ENCODE peak calls at places on chromosomes 12 and 14, in nine cellular contexts. One of them, this sample, is unnamed.
A peak's percentile ranks its signal among the peaks of the same experiment; 100 is the strongest.

GRCh38 chr12:49030119-49030518 is 11.5 kb upstream of the PRKAG1 start:
- DNase-seq in stimulated activated CD8-positive, alpha-beta memory T cell treated with anti-CD3 and anti-CD28 coated beads, Interleukin-15, amount 100 ng/mL, for 1 hour: no peak
- DNase-seq in endothelial cell: no peak
- DNase-seq in NCI-H2029 treated with DMSO at 0.1 percent for 48 hours: no peak
- DNase-seq in thoracic aorta: no peak
- DNase-seq in heart left ventricle: no peak
- DNase-seq in ACHN: no peak
- DNase-seq in D341Med: no peak
- DNase-seq in stimulated activated naive CD8-positive, alpha-beta T cell treated with anti-CD3 and anti-CD28 coated beads, Interleukin-15, amount 100 ng/mL, for 72 hours: no peak
- DNase-seq in this sample: no peak

GRCh38 chr14:71165121-71165574 is 257.9 kb downstream of the PCNX1 start:
- DNase-seq in stimulated activated CD8-positive, alpha-beta memory T cell treated with anti-CD3 and anti-CD28 coated beads, Interleukin-15, amount 100 ng/mL, for 1 hour: no peak
- DNase-seq in endothelial cell: no peak
- DNase-seq in NCI-H2029 treated with DMSO at 0.1 percent for 48 hours: no peak
- DNase-seq in thoracic aorta: no peak
- DNase-seq in heart left ventricle: no peak
- DNase-seq in ACHN: no peak
- DNase-seq in D341Med: no peak
- DNase-seq in stimulated activated naive CD8-positive, alpha-beta T cell treated with anti-CD3 and anti-CD28 coated beads, Interleukin-15, amount 100 ng/mL, for 72 hours: no peak
- DNase-seq in this sample: no peak

GRCh38 chr12:114381177-114381576 is 24.8 kb downstream of the TBX5 start:
- DNase-seq in stimulated activated CD8-positive, alpha-beta memory T cell treated with anti-CD3 and anti-CD28 coated beads, Interleukin-15, amount 100 ng/mL, for 1 hour: no peak
- DNase-seq in endothelial cell: no peak
- DNase-seq in NCI-H2029 treated with DMSO at 0.1 percent for 48 hours: no peak
- DNase-seq in thoracic aorta: no peak
- DNase-seq in heart left ventricle: peak; percentile 55
- DNase-seq in ACHN: no peak
- DNase-seq in D341Med: no peak
- DNase-seq in stimulated activated naive CD8-positive, alpha-beta T cell treated with anti-CD3 and anti-CD28 coated beads, Interleukin-15, amount 100 ng/mL, for 72 hours: no peak
- DNase-seq in this sample: no peak

GRCh38 chr14:71096947-71097346 is 189.7 kb downstream of the PCNX1 start:
- DNase-seq in stimulated activated CD8-positive, alpha-beta memory T cell treated with anti-CD3 and anti-CD28 coated beads, Interleukin-15, amount 100 ng/mL, for 1 hour: no peak
- DNase-seq in endothelial cell: no peak
- DNase-seq in NCI-H2029 treated with DMSO at 0.1 percent for 48 hours: no peak
- DNase-seq in thoracic aorta: no peak
- DNase-seq in heart left ventricle: no peak
- DNase-seq in ACHN: no peak
- DNase-seq in D341Med: no peak
- DNase-seq in stimulated activated naive CD8-positive, alpha-beta T cell treated with anti-CD3 and anti-CD28 coated beads, Interleukin-15, amount 100 ng/mL, for 72 hours: no peak
- DNase-seq in this sample: no peak

GRCh38 chr14:55073856-55074255 is 22.4 kb downstream of the MAPK1IP1L start:
- DNase-seq in stimulated activated CD8-positive, alpha-beta memory T cell treated with anti-CD3 and anti-CD28 coated beads, Interleukin-15, amount 100 ng/mL, for 1 hour: no peak
- DNase-seq in endothelial cell: no peak
- DNase-seq in NCI-H2029 treated with DMSO at 0.1 percent for 48 hours: no peak
- DNase-seq in thoracic aorta: no peak
- DNase-seq in heart left ventricle: no peak
- DNase-seq in ACHN: no peak
- DNase-seq in D341Med: no peak
- DNase-seq in stimulated activated naive CD8-positive, alpha-beta T cell treated with anti-CD3 and anti-CD28 coated beads, Interleukin-15, amount 100 ng/mL, for 72 hours: no peak
- DNase-seq in this sample: no peak

GRCh38 chr14:55440385-55440784 is at the start of gene TBPL2:
- DNase-seq in stimulated activated CD8-positive, alpha-beta memory T cell treated with anti-CD3 and anti-CD28 coated beads, Interleukin-15, amount 100 ng/mL, for 1 hour: no peak
- DNase-seq in endothelial cell: no peak
- DNase-seq in NCI-H2029 treated with DMSO at 0.1 percent for 48 hours: no peak
- DNase-seq in thoracic aorta: no peak
- DNase-seq in heart left ventricle: no peak
- DNase-seq in ACHN: no peak
- DNase-seq in D341Med: no peak
- DNase-seq in stimulated activated naive CD8-positive, alpha-beta T cell treated with anti-CD3 and anti-CD28 coated beads, Interleukin-15, amount 100 ng/mL, for 72 hours: no peak
- DNase-seq in this sample: no peak

GRCh38 chr14:92676031-92676430 is 72.4 kb downstream of the LGMN start:
- DNase-seq in stimulated activated CD8-positive, alpha-beta memory T cell treated with anti-CD3 and anti-CD28 coated beads, Interleukin-15, amount 100 ng/mL, for 1 hour: no peak
- DNase-seq in endothelial cell: no peak
- DNase-seq in NCI-H2029 treated with DMSO at 0.1 percent for 48 hours: no peak
- DNase-seq in thoracic aorta: no peak
- DNase-seq in heart left ventricle: no peak
- DNase-seq in ACHN: no peak
- DNase-seq in D341Med: no peak
- DNase-seq in stimulated activated naive CD8-positive, alpha-beta T cell treated with anti-CD3 and anti-CD28 coated beads, Interleukin-15, amount 100 ng/mL, for 72 hours: no peak
- DNase-seq in this sample: no peak

GRCh38 chr14:56359245-56359644 is 220.4 kb upstream of the TMEM260 start:
- DNase-seq in stimulated activated CD8-positive, alpha-beta memory T cell treated with anti-CD3 and anti-CD28 coated beads, Interleukin-15, amount 100 ng/mL, for 1 hour: no peak
- DNase-seq in endothelial cell: no peak
- DNase-seq in NCI-H2029 treated with DMSO at 0.1 percent for 48 hours: no peak
- DNase-seq in thoracic aorta: no peak
- DNase-seq in heart left ventricle: no peak
- DNase-seq in ACHN: no peak
- DNase-seq in D341Med: no peak
- DNase-seq in stimulated activated naive CD8-positive, alpha-beta T cell treated with anti-CD3 and anti-CD28 coated beads, Interleukin-15, amount 100 ng/mL, for 72 hours: peak; percentile 17
- DNase-seq in this sample: no peak

GRCh38 chr14:104979758-104980591 is 1.8 kb upstream of the AHNAK2 start:
- DNase-seq in stimulated activated CD8-positive, alpha-beta memory T cell treated with anti-CD3 and anti-CD28 coated beads, Interleukin-15, amount 100 ng/mL, for 1 hour: no peak
- DNase-seq in endothelial cell: no peak
- DNase-seq in NCI-H2029 treated with DMSO at 0.1 percent for 48 hours: no peak
- DNase-seq in thoracic aorta: no peak
- DNase-seq in heart left ventricle: peak; percentile 88
- DNase-seq in ACHN: peak; percentile 69
- DNase-seq in D341Med: no peak
- DNase-seq in stimulated activated naive CD8-positive, alpha-beta T cell treated with anti-CD3 and anti-CD28 coated beads, Interleukin-15, amount 100 ng/mL, for 72 hours: no peak
- DNase-seq in this sample: no peak

GRCh38 chr12:68873316-68873715 is 59.7 kb downstream of the CPM start:
- DNase-seq in stimulated activated CD8-positive, alpha-beta memory T cell treated with anti-CD3 and anti-CD28 coated beads, Interleukin-15, amount 100 ng/mL, for 1 hour: no peak
- DNase-seq in endothelial cell: no peak
- DNase-seq in NCI-H2029 treated with DMSO at 0.1 percent for 48 hours: no peak
- DNase-seq in thoracic aorta: no peak
- DNase-seq in heart left ventricle: no peak
- DNase-seq in ACHN: no peak
- DNase-seq in D341Med: no peak
- DNase-seq in stimulated activated naive CD8-positive, alpha-beta T cell treated with anti-CD3 and anti-CD28 coated beads, Interleukin-15, amount 100 ng/mL, for 72 hours: no peak
- DNase-seq in this sample: no peak

GRCh38 chr12:43856932-43857331 is 21.1 kb downstream of the TMEM117 start:
- DNase-seq in stimulated activated CD8-positive, alpha-beta memory T cell treated with anti-CD3 and anti-CD28 coated beads, Interleukin-15, amount 100 ng/mL, for 1 hour: no peak
- DNase-seq in endothelial cell: no peak
- DNase-seq in NCI-H2029 treated with DMSO at 0.1 percent for 48 hours: no peak
- DNase-seq in thoracic aorta: no peak
- DNase-seq in heart left ventricle: no peak
- DNase-seq in ACHN: no peak
- DNase-seq in D341Med: no peak
- DNase-seq in stimulated activated naive CD8-positive, alpha-beta T cell treated with anti-CD3 and anti-CD28 coated beads, Interleukin-15, amount 100 ng/mL, for 72 hours: no peak
- DNase-seq in this sample: no peak

GRCh38 chr12:28996688-28997087 is 152.4 kb upstream of the FAR2 start:
- DNase-seq in stimulated activated CD8-positive, alpha-beta memory T cell treated with anti-CD3 and anti-CD28 coated beads, Interleukin-15, amount 100 ng/mL, for 1 hour: no peak
- DNase-seq in endothelial cell: no peak
- DNase-seq in NCI-H2029 treated with DMSO at 0.1 percent for 48 hours: no peak
- DNase-seq in thoracic aorta: no peak
- DNase-seq in heart left ventricle: no peak
- DNase-seq in ACHN: no peak
- DNase-seq in D341Med: no peak
- DNase-seq in stimulated activated naive CD8-positive, alpha-beta T cell treated with anti-CD3 and anti-CD28 coated beads, Interleukin-15, amount 100 ng/mL, for 72 hours: no peak
- DNase-seq in this sample: no peak

GRCh38 chr12:26369588-26369987 is 174.2 kb downstream of the SSPN start:
- DNase-seq in stimulated activated CD8-positive, alpha-beta memory T cell treated with anti-CD3 and anti-CD28 coated beads, Interleukin-15, amount 100 ng/mL, for 1 hour: no peak
- DNase-seq in endothelial cell: no peak
- DNase-seq in NCI-H2029 treated with DMSO at 0.1 percent for 48 hours: no peak
- DNase-seq in thoracic aorta: no peak
- DNase-seq in heart left ventricle: peak; percentile 40
- DNase-seq in ACHN: peak; percentile 85
- DNase-seq in D341Med: no peak
- DNase-seq in stimulated activated naive CD8-positive, alpha-beta T cell treated with anti-CD3 and anti-CD28 coated beads, Interleukin-15, amount 100 ng/mL, for 72 hours: no peak
- DNase-seq in this sample: no peak

GRCh38 chr12:131749618-131750315 is 38.9 kb downstream of the SFSWAP start:
- DNase-seq in stimulated activated CD8-positive, alpha-beta memory T cell treated with anti-CD3 and anti-CD28 coated beads, Interleukin-15, amount 100 ng/mL, for 1 hour: no peak
- DNase-seq in endothelial cell: no peak
- DNase-seq in NCI-H2029 treated with DMSO at 0.1 percent for 48 hours: no peak
- DNase-seq in thoracic aorta: no peak
- DNase-seq in heart left ventricle: no peak
- DNase-seq in ACHN: no peak
- DNase-seq in D341Med: no peak
- DNase-seq in stimulated activated naive CD8-positive, alpha-beta T cell treated with anti-CD3 and anti-CD28 coated beads, Interleukin-15, amount 100 ng/mL, for 72 hours: no peak
- DNase-seq in this sample: no peak

GRCh38 chr12:6068226-6068625 is 56.2 kb downstream of the VWF start:
- DNase-seq in stimulated activated CD8-positive, alpha-beta memory T cell treated with anti-CD3 and anti-CD28 coated beads, Interleukin-15, amount 100 ng/mL, for 1 hour: no peak
- DNase-seq in endothelial cell: no peak
- DNase-seq in NCI-H2029 treated with DMSO at 0.1 percent for 48 hours: no peak
- DNase-seq in thoracic aorta: no peak
- DNase-seq in heart left ventricle: no peak
- DNase-seq in ACHN: no peak
- DNase-seq in D341Med: no peak
- DNase-seq in stimulated activated naive CD8-positive, alpha-beta T cell treated with anti-CD3 and anti-CD28 coated beads, Interleukin-15, amount 100 ng/mL, for 72 hours: no peak
- DNase-seq in this sample: no peak

GRCh38 chr12:28082101-28082500 is 108.2 kb upstream of the CCDC91 start:
- DNase-seq in stimulated activated CD8-positive, alpha-beta memory T cell treated with anti-CD3 and anti-CD28 coated beads, Interleukin-15, amount 100 ng/mL, for 1 hour: no peak
- DNase-seq in endothelial cell: no peak
- DNase-seq in NCI-H2029 treated with DMSO at 0.1 percent for 48 hours: no peak
- DNase-seq in thoracic aorta: no peak
- DNase-seq in heart left ventricle: no peak
- DNase-seq in ACHN: no peak
- DNase-seq in D341Med: no peak
- DNase-seq in stimulated activated naive CD8-positive, alpha-beta T cell treated with anti-CD3 and anti-CD28 coated beads, Interleukin-15, amount 100 ng/mL, for 72 hours: no peak
- DNase-seq in this sample: no peak

GRCh38 chr12:104171785-104172563 is 34.0 kb upstream of the NFYB start:
- DNase-seq in stimulated activated CD8-positive, alpha-beta memory T cell treated with anti-CD3 and anti-CD28 coated beads, Interleukin-15, amount 100 ng/mL, for 1 hour: no peak
- DNase-seq in endothelial cell: no peak
- DNase-seq in NCI-H2029 treated with DMSO at 0.1 percent for 48 hours: no peak
- DNase-seq in thoracic aorta: no peak
- DNase-seq in heart left ventricle: no peak
- DNase-seq in ACHN: no peak
- DNase-seq in D341Med: peak; percentile 70
- DNase-seq in stimulated activated naive CD8-positive, alpha-beta T cell treated with anti-CD3 and anti-CD28 coated beads, Interleukin-15, amount 100 ng/mL, for 72 hours: no peak
- DNase-seq in this sample: no peak

GRCh38 chr12:112190626-112191025 is 65.3 kb downstream of the TRAFD1 start:
- DNase-seq in stimulated activated CD8-positive, alpha-beta memory T cell treated with anti-CD3 and anti-CD28 coated beads, Interleukin-15, amount 100 ng/mL, for 1 hour: no peak
- DNase-seq in endothelial cell: no peak
- DNase-seq in NCI-H2029 treated with DMSO at 0.1 percent for 48 hours: peak; percentile 80
- DNase-seq in thoracic aorta: no peak
- DNase-seq in heart left ventricle: no peak
- DNase-seq in ACHN: no peak
- DNase-seq in D341Med: no peak
- DNase-seq in stimulated activated naive CD8-positive, alpha-beta T cell treated with anti-CD3 and anti-CD28 coated beads, Interleukin-15, amount 100 ng/mL, for 72 hours: no peak
- DNase-seq in this sample: no peak

GRCh38 chr14:71429900-71430299 is 502.3 kb upstream of the RGS6 start:
- DNase-seq in stimulated activated CD8-positive, alpha-beta memory T cell treated with anti-CD3 and anti-CD28 coated beads, Interleukin-15, amount 100 ng/mL, for 1 hour: no peak
- DNase-seq in endothelial cell: no peak
- DNase-seq in NCI-H2029 treated with DMSO at 0.1 percent for 48 hours: no peak
- DNase-seq in thoracic aorta: no peak
- DNase-seq in heart left ventricle: no peak
- DNase-seq in ACHN: no peak
- DNase-seq in D341Med: no peak
- DNase-seq in stimulated activated naive CD8-positive, alpha-beta T cell treated with anti-CD3 and anti-CD28 coated beads, Interleukin-15, amount 100 ng/mL, for 72 hours: no peak
- DNase-seq in this sample: no peak

GRCh38 chr14:36315159-36315853 is 5.1 kb downstream of the MBIP start:
- DNase-seq in stimulated activated CD8-positive, alpha-beta memory T cell treated with anti-CD3 and anti-CD28 coated beads, Interleukin-15, amount 100 ng/mL, for 1 hour: no peak
- DNase-seq in endothelial cell: no peak
- DNase-seq in NCI-H2029 treated with DMSO at 0.1 percent for 48 hours: peak; percentile 95
- DNase-seq in thoracic aorta: no peak
- DNase-seq in heart left ventricle: no peak
- DNase-seq in ACHN: no peak
- DNase-seq in D341Med: no peak
- DNase-seq in stimulated activated naive CD8-positive, alpha-beta T cell treated with anti-CD3 and anti-CD28 coated beads, Interleukin-15, amount 100 ng/mL, for 72 hours: peak; percentile 48
- DNase-seq in this sample: no peak

GRCh38 chr14:57512221-57512620 is 18.6 kb upstream of the CCDC198 start:
- DNase-seq in stimulated activated CD8-positive, alpha-beta memory T cell treated with anti-CD3 and anti-CD28 coated beads, Interleukin-15, amount 100 ng/mL, for 1 hour: no peak
- DNase-seq in endothelial cell: no peak
- DNase-seq in NCI-H2029 treated with DMSO at 0.1 percent for 48 hours: no peak
- DNase-seq in thoracic aorta: no peak
- DNase-seq in heart left ventricle: no peak
- DNase-seq in ACHN: no peak
- DNase-seq in D341Med: no peak
- DNase-seq in stimulated activated naive CD8-positive, alpha-beta T cell treated with anti-CD3 and anti-CD28 coated beads, Interleukin-15, amount 100 ng/mL, for 72 hours: no peak
- DNase-seq in this sample: no peak

GRCh38 chr14:103905861-103906456 is 22.3 kb upstream of the TDRD9 start:
- DNase-seq in stimulated activated CD8-positive, alpha-beta memory T cell treated with anti-CD3 and anti-CD28 coated beads, Interleukin-15, amount 100 ng/mL, for 1 hour: no peak
- DNase-seq in endothelial cell: peak; percentile 55
- DNase-seq in NCI-H2029 treated with DMSO at 0.1 percent for 48 hours: no peak
- DNase-seq in thoracic aorta: no peak
- DNase-seq in heart left ventricle: no peak
- DNase-seq in ACHN: no peak
- DNase-seq in D341Med: peak; percentile 74
- DNase-seq in stimulated activated naive CD8-positive, alpha-beta T cell treated with anti-CD3 and anti-CD28 coated beads, Interleukin-15, amount 100 ng/mL, for 72 hours: peak; percentile 27
- DNase-seq in this sample: no peak

GRCh38 chr14:22540811-22541360 is 48.1 kb downstream of the DAD1 start:
- DNase-seq in stimulated activated CD8-positive, alpha-beta memory T cell treated with anti-CD3 and anti-CD28 coated beads, Interleukin-15, amount 100 ng/mL, for 1 hour: no peak
- DNase-seq in endothelial cell: no peak
- DNase-seq in NCI-H2029 treated with DMSO at 0.1 percent for 48 hours: no peak
- DNase-seq in thoracic aorta: no peak
- DNase-seq in heart left ventricle: no peak
- DNase-seq in ACHN: no peak
- DNase-seq in D341Med: no peak
- DNase-seq in stimulated activated naive CD8-positive, alpha-beta T cell treated with anti-CD3 and anti-CD28 coated beads, Interleukin-15, amount 100 ng/mL, for 72 hours: no peak
- DNase-seq in this sample: no peak

GRCh38 chr12:130972589-130972950 is 18.9 kb downstream of the ADGRD1 start:
- DNase-seq in stimulated activated CD8-positive, alpha-beta memory T cell treated with anti-CD3 and anti-CD28 coated beads, Interleukin-15, amount 100 ng/mL, for 1 hour: no peak
- DNase-seq in endothelial cell: no peak
- DNase-seq in NCI-H2029 treated with DMSO at 0.1 percent for 48 hours: no peak
- DNase-seq in thoracic aorta: no peak
- DNase-seq in heart left ventricle: no peak
- DNase-seq in ACHN: no peak
- DNase-seq in D341Med: no peak
- DNase-seq in stimulated activated naive CD8-positive, alpha-beta T cell treated with anti-CD3 and anti-CD28 coated beads, Interleukin-15, amount 100 ng/mL, for 72 hours: no peak
- DNase-seq in this sample: no peak

GRCh38 chr12:29742646-29743045 is 41.1 kb downstream of the TMTC1 start:
- DNase-seq in stimulated activated CD8-positive, alpha-beta memory T cell treated with anti-CD3 and anti-CD28 coated beads, Interleukin-15, amount 100 ng/mL, for 1 hour: no peak
- DNase-seq in endothelial cell: no peak
- DNase-seq in NCI-H2029 treated with DMSO at 0.1 percent for 48 hours: no peak
- DNase-seq in thoracic aorta: no peak
- DNase-seq in heart left ventricle: no peak
- DNase-seq in ACHN: no peak
- DNase-seq in D341Med: no peak
- DNase-seq in stimulated activated naive CD8-positive, alpha-beta T cell treated with anti-CD3 and anti-CD28 coated beads, Interleukin-15, amount 100 ng/mL, for 72 hours: no peak
- DNase-seq in this sample: no peak

GRCh38 chr14:20989787-20990600 is at the start of gene METTL17:
- DNase-seq in stimulated activated CD8-positive, alpha-beta memory T cell treated with anti-CD3 and anti-CD28 coated beads, Interleukin-15, amount 100 ng/mL, for 1 hour: peak; percentile 62
- DNase-seq in endothelial cell: peak; percentile 74
- DNase-seq in NCI-H2029 treated with DMSO at 0.1 percent for 48 hours: peak; percentile 64
- DNase-seq in thoracic aorta: peak; percentile 83
- DNase-seq in heart left ventricle: peak; percentile 94
- DNase-seq in ACHN: peak; percentile 97
- DNase-seq in D341Med: peak; percentile 91
- DNase-seq in stimulated activated naive CD8-positive, alpha-beta T cell treated with anti-CD3 and anti-CD28 coated beads, Interleukin-15, amount 100 ng/mL, for 72 hours: peak; percentile 87
- DNase-seq in this sample: peak; percentile 87

GRCh38 chr14:22614240-22614799 is 16.2 kb downstream of the ABHD4 start:
- DNase-seq in stimulated activated CD8-positive, alpha-beta memory T cell treated with anti-CD3 and anti-CD28 coated beads, Interleukin-15, amount 100 ng/mL, for 1 hour: no peak
- DNase-seq in endothelial cell: no peak
- DNase-seq in NCI-H2029 treated with DMSO at 0.1 percent for 48 hours: no peak
- DNase-seq in thoracic aorta: no peak
- DNase-seq in heart left ventricle: no peak
- DNase-seq in ACHN: peak; percentile 98
- DNase-seq in D341Med: no peak
- DNase-seq in stimulated activated naive CD8-positive, alpha-beta T cell treated with anti-CD3 and anti-CD28 coated beads, Interleukin-15, amount 100 ng/mL, for 72 hours: no peak
- DNase-seq in this sample: peak; percentile 24

This sample was measured in GM06990.